ENCODE peak calls at places on chromosomes 7 and 10, in nine cellular contexts. O is tibial artery, Y is OCI-LY7, F is HCT116, L is GM10248, U is RWPE1, A is right lobe of liver, D is AG10803, M is fibroblast of the aortic adventitia. R is an unnamed sample.

GRCh38 chr7:154581251-154581890 is 421.6 kb downstream of the PAXIP1 start:
- DNase-seq in A (no peak), U (no peak), Y (no peak), M (no peak), L (no peak), D (no peak), O (no peak), F (no peak), R (no peak)

GRCh38 chr10:44060719-44061118 is 324.2 kb downstream of the CXCL12 start:
- DNase-seq in F (no peak), M (no peak), O (no peak), A (no peak), D (no peak), U (no peak), L (no peak), Y (no peak), R (no peak)

GRCh38 chr10:12349628-12350166 is 350 bp downstream of the CAMK1D start:
- DNase-seq in U (no peak), Y (no peak), L (no peak), D (no peak), F (no peak), A (no peak), O (no peak), M (no peak), R (no peak)

GRCh38 chr7:69622960-69623359 is 24.7 kb downstream of the AUTS2 start:
- DNase-seq in O (no peak), A (no peak), D (peak; percentile 31), L (no peak), U (no peak), M (no peak), Y (no peak), F (no peak), R (no peak)

GRCh38 chr10:50561816-50562215 is 61.9 kb downstream of the SGMS1 start:
- DNase-seq in M (no peak), F (no peak), U (peak; percentile 50), O (no peak), D (no peak), Y (peak; percentile 54), L (peak; percentile 35), A (no peak), R (no peak)

GRCh38 chr10:125407000-125407502 is 246.7 kb upstream of the CTBP2 start:
- DNase-seq in A (no peak), D (peak; percentile 17), M (peak; percentile 27), O (no peak), Y (no peak), U (peak; percentile 79), L (no peak), F (peak; percentile 18), R (peak; percentile 72)

GRCh38 chr7:149881328-149882263 is 7.8 kb downstream of the ATP6V0E2 start:
- DNase-seq in A (no peak), D (no peak), L (no peak), U (no peak), M (no peak), Y (no peak), F (no peak), O (no peak), R (no peak)

GRCh38 chr10:16835223-16835622 is 18.0 kb upstream of the RSU1 start:
- DNase-seq in M (no peak), O (no peak), A (no peak), F (no peak), D (no peak), L (no peak), U (no peak), Y (peak; percentile 39), R (no peak)

GRCh38 chr7:12865593-12865992 is 178.2 kb downstream of the ARL4A start:
- DNase-seq in O (no peak), M (no peak), U (peak; percentile 31), A (no peak), D (no peak), F (no peak), L (no peak), Y (no peak), R (no peak)

GRCh38 chr10:990808-991207 is 2.6 kb downstream of the GTPBP4 start:
- DNase-seq in M (no peak), Y (no peak), A (no peak), U (no peak), O (no peak), F (no peak), L (no peak), D (no peak), R (no peak)

GRCh38 chr7:150466477-150466876 is 16.0 kb downstream of the GIMAP8 start:
- DNase-seq in F (no peak), L (no peak), M (no peak), A (no peak), U (peak; percentile 11), D (no peak), O (no peak), Y (no peak), R (no peak)

GRCh38 chr10:119538632-119539358 is 3.7 kb downstream of the RGS10 start:
- DNase-seq in A (no peak), D (no peak), O (no peak), Y (peak; percentile 40), F (no peak), M (no peak), U (no peak), L (peak; percentile 38), R (no peak)

DNA sequence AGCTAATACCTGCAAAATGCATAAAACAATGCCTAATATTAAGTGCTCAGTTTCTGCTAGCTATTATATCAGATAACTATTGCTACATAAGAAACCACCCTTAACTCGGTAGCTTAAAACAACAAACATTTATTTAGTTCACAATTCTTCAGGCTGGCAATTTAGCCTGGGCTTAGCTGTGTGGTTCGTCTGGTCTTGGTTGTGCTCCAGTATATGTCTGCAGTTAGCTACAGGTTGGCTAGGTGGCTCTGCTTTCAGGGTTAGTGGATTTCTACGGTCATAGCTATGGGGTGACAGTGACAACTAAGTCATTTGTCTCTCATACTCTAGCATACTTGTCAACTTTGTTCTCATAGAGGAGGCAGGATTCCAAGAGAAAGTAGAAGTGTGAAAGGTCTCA is 61.8 kb upstream of the NRP1 start:
- DNase-seq in M (no peak), U (no peak), D (no peak), Y (no peak), A (no peak), F (no peak), L (no peak), O (no peak), R (no peak)
- TF ChIP-seq CTCF in M (no peak), U (no peak), D (no peak), Y (no peak), A (no peak), F (no peak), L (no peak), O (no peak), R (no peak)

GRCh38 chr7:17651926-17652385 is 288.3 kb downstream of the SNX13 start:
- DNase-seq in D (peak; percentile 97), Y (no peak), A (no peak), O (no peak), U (no peak), F (no peak), M (peak; percentile 98), L (no peak), R (no peak)
- TF ChIP-seq CTCF in D (peak; percentile 65), Y (no peak), A (no peak), O (peak; percentile 50), U (peak; percentile 68), F (no peak), M (peak; percentile 67), L (no peak), R (peak; percentile 63)

DNA sequence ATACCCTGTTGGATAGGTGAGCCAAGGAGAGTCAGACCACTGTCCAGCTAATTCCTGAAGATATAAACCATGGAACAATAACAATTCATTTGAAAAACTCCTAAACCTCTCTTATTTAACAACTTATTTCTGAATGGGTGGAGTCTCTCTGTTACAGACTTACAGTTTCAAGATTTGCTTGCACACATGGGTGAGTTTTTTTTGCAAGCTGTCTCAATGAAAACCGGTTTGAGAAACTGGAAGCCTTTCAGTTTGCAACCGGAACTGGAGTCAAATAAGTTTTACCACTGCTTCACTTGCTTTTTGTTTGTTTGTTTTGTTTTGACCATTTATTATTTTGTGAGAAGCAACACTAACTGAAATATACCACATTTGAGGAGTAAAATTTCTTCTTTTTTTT is 243.8 kb downstream of the MTERF1 start:
- DNase-seq in M (no peak), F (no peak), L (no peak), O (no peak), U (no peak), Y (no peak), D (no peak), A (no peak), R (no peak)
- TF ChIP-seq CTCF in M (no peak), F (no peak), L (no peak), O (no peak), U (no peak), Y (no peak), D (no peak), A (no peak), R (no peak)

DNA sequence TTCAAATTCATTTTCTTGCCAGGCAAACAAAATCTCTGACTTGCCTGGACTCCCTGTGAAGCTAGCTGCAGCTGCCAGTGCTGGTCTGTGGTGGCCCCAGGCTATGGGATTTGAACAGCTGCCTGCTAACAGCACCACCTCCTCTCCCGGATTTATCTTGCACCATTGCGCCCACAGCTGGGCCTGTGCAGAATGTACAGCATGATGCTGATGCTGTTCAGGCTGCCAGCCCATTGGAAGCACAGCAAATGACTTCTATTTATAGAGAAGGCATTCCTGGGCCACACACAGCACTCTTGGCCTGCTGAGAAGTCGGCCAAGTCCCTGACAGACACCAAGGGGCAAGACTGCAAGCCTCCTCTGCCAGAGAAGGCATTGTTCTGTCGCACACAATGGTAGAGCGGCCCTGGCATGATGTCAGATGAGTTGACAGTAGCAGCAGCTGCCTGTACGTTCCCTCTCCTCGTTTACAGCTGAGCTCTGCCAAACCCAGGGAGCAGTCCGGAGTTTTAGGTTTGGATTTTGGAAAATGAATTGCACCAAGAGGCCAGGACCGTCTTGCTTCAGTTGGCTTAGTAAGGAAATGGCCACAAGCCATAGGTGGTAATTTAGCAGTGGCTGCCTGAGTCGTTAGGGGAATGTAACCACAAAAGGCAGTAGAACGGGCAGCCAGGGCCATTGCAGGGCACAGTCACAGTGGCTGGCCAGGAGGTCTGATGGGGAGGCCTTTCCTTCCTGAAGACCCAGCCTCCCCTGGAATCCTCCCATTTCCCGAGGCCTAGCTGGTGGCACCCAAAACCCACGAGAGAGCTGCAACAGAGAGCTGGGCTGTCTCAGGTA is 38.5 kb downstream of the MTURN start:
- DNase-seq in F (no peak), U (peak; percentile 93), A (no peak), O (peak; percentile 94), M (peak; percentile 94), D (peak; percentile 95), Y (peak; percentile 21), L (no peak), R (peak; percentile 93)
- TF ChIP-seq CTCF in F (no peak), U (peak; percentile 81), A (no peak), O (peak; percentile 9), M (peak; percentile 48), D (peak; percentile 52), Y (peak; percentile 38), L (no peak), R (no peak)

GRCh38 chr10:99412100-99412499 is 18.3 kb downstream of the GOT1 start:
- DNase-seq in O (no peak), U (no peak), F (no peak), D (no peak), M (no peak), Y (no peak), A (no peak), L (no peak), R (no peak)
- TF ChIP-seq CTCF in O (no peak), U (no peak), F (peak; percentile 14), D (no peak), M (no peak), Y (no peak), A (peak; percentile 28), L (no peak), R (no peak)

R was measured in breast epithelium.